ENCODE peak calls at places on chromosomes 12 and 14, in eight cellular contexts. One of them, this sample, is unnamed.

GRCh38 chr12:90978117-90978770 is 23.3 kb upstream of the CCER1 start:
- DNase-seq in heart left ventricle: no peak
- DNase-seq in PC-9: no peak
- DNase-seq in left ventricle myocardium inferior: no peak
- DNase-seq in cardiac muscle cell: peak
- DNase-seq in Peyer's patch: no peak
- DNase-seq in HCT116: peak
- DNase-seq in ascending aorta: no peak
- DNase-seq in this sample: no peak

GRCh38 chr14:95531473-95531872 is 3.4 kb upstream of the GLRX5 start:
- DNase-seq in heart left ventricle: no peak
- DNase-seq in PC-9: peak
- DNase-seq in left ventricle myocardium inferior: no peak
- DNase-seq in cardiac muscle cell: peak
- DNase-seq in Peyer's patch: no peak
- DNase-seq in HCT116: no peak
- DNase-seq in ascending aorta: no peak
- DNase-seq in this sample: no peak

GRCh38 chr14:69226178-69226577 is 33.8 kb upstream of the GALNT16 start:
- DNase-seq in heart left ventricle: peak
- DNase-seq in PC-9: no peak
- DNase-seq in left ventricle myocardium inferior: no peak
- DNase-seq in cardiac muscle cell: peak
- DNase-seq in Peyer's patch: no peak
- DNase-seq in HCT116: no peak
- DNase-seq in ascending aorta: no peak
- DNase-seq in this sample: peak

GRCh38 chr12:1916396-1917171 is 1.9 kb downstream of the CACNA2D4 start:
- DNase-seq in heart left ventricle: peak
- DNase-seq in PC-9: no peak
- DNase-seq in left ventricle myocardium inferior: peak
- DNase-seq in cardiac muscle cell: peak
- DNase-seq in Peyer's patch: no peak
- DNase-seq in HCT116: no peak
- DNase-seq in ascending aorta: no peak
- DNase-seq in this sample: peak

GRCh38 chr12:31989987-31990386 is 30.8 kb downstream of the RESF1 start:
- DNase-seq in heart left ventricle: no peak
- DNase-seq in PC-9: no peak
- DNase-seq in left ventricle myocardium inferior: no peak
- DNase-seq in cardiac muscle cell: peak
- DNase-seq in Peyer's patch: no peak
- DNase-seq in HCT116: no peak
- DNase-seq in ascending aorta: no peak
- DNase-seq in this sample: no peak

GRCh38 chr14:47392351-47392750 is 283.1 kb downstream of the MDGA2 start:
- DNase-seq in heart left ventricle: no peak
- DNase-seq in PC-9: no peak
- DNase-seq in left ventricle myocardium inferior: no peak
- DNase-seq in cardiac muscle cell: no peak
- DNase-seq in Peyer's patch: no peak
- DNase-seq in HCT116: no peak
- DNase-seq in ascending aorta: no peak
- DNase-seq in this sample: no peak

GRCh38 chr12:49553512-49554088 is 14.3 kb downstream of the MCRS1 start:
- DNase-seq in heart left ventricle: no peak
- DNase-seq in PC-9: peak
- DNase-seq in left ventricle myocardium inferior: no peak
- DNase-seq in cardiac muscle cell: no peak
- DNase-seq in Peyer's patch: no peak
- DNase-seq in HCT116: peak
- DNase-seq in ascending aorta: no peak
- DNase-seq in this sample: no peak

GRCh38 chr12:18101043-18101442 is 11.1 kb upstream of the RERGL start:
- DNase-seq in heart left ventricle: no peak
- DNase-seq in PC-9: no peak
- DNase-seq in left ventricle myocardium inferior: no peak
- DNase-seq in cardiac muscle cell: no peak
- DNase-seq in Peyer's patch: no peak
- DNase-seq in HCT116: no peak
- DNase-seq in ascending aorta: no peak
- DNase-seq in this sample: no peak

GRCh38 chr12:77788231-77789168 is 42.2 kb upstream of the NAV3 start:
- DNase-seq in heart left ventricle: no peak
- DNase-seq in PC-9: no peak
- DNase-seq in left ventricle myocardium inferior: no peak
- DNase-seq in cardiac muscle cell: no peak
- DNase-seq in Peyer's patch: no peak
- DNase-seq in HCT116: no peak
- DNase-seq in ascending aorta: no peak
- DNase-seq in this sample: no peak

GRCh38 chr12:41140117-41140516 is 48.0 kb upstream of the PDZRN4 start:
- DNase-seq in heart left ventricle: no peak
- DNase-seq in PC-9: no peak
- DNase-seq in left ventricle myocardium inferior: no peak
- DNase-seq in cardiac muscle cell: no peak
- DNase-seq in Peyer's patch: no peak
- DNase-seq in HCT116: no peak
- DNase-seq in ascending aorta: no peak
- DNase-seq in this sample: no peak

GRCh38 chr12:85603556-85603955 is 232.7 kb downstream of the RASSF9 start:
- DNase-seq in heart left ventricle: no peak
- DNase-seq in PC-9: no peak
- DNase-seq in left ventricle myocardium inferior: no peak
- DNase-seq in cardiac muscle cell: no peak
- DNase-seq in Peyer's patch: no peak
- DNase-seq in HCT116: no peak
- DNase-seq in ascending aorta: no peak
- DNase-seq in this sample: no peak

GRCh38 chr12:40672650-40673319 is 19.5 kb upstream of the CNTN1 start:
- DNase-seq in heart left ventricle: no peak
- DNase-seq in PC-9: no peak
- DNase-seq in left ventricle myocardium inferior: no peak
- DNase-seq in cardiac muscle cell: no peak
- DNase-seq in Peyer's patch: no peak
- DNase-seq in HCT116: no peak
- DNase-seq in ascending aorta: no peak
- DNase-seq in this sample: no peak

GRCh38 chr12:123115409-123116111 is 35.3 kb downstream of the PITPNM2 start:
- DNase-seq in heart left ventricle: peak
- DNase-seq in PC-9: no peak
- DNase-seq in left ventricle myocardium inferior: peak
- DNase-seq in cardiac muscle cell: peak
- DNase-seq in Peyer's patch: peak
- DNase-seq in HCT116: no peak
- DNase-seq in ascending aorta: peak
- DNase-seq in this sample: peak

GRCh38 chr14:61923348-61923747 is 161.1 kb downstream of the SNAPC1 start:
- DNase-seq in heart left ventricle: no peak
- DNase-seq in PC-9: no peak
- DNase-seq in left ventricle myocardium inferior: no peak
- DNase-seq in cardiac muscle cell: peak
- DNase-seq in Peyer's patch: no peak
- DNase-seq in HCT116: no peak
- DNase-seq in ascending aorta: no peak
- DNase-seq in this sample: no peak

GRCh38 chr12:92469837-92470236 is 233.0 kb upstream of the PLEKHG7 start:
- DNase-seq in heart left ventricle: peak
- DNase-seq in PC-9: no peak
- DNase-seq in left ventricle myocardium inferior: peak
- DNase-seq in cardiac muscle cell: peak
- DNase-seq in Peyer's patch: no peak
- DNase-seq in HCT116: no peak
- DNase-seq in ascending aorta: no peak
- DNase-seq in this sample: peak

GRCh38 chr12:91249059-91250055 is 66.7 kb upstream of the DCN start:
- DNase-seq in heart left ventricle: no peak
- DNase-seq in PC-9: no peak
- DNase-seq in left ventricle myocardium inferior: no peak
- DNase-seq in cardiac muscle cell: peak
- DNase-seq in Peyer's patch: no peak
- DNase-seq in HCT116: no peak
- DNase-seq in ascending aorta: no peak
- DNase-seq in this sample: no peak

GRCh38 chr14:55832974-55833373 is 253.0 kb downstream of the KTN1 start:
- DNase-seq in heart left ventricle: no peak
- DNase-seq in PC-9: no peak
- DNase-seq in left ventricle myocardium inferior: no peak
- DNase-seq in cardiac muscle cell: no peak
- DNase-seq in Peyer's patch: no peak
- DNase-seq in HCT116: no peak
- DNase-seq in ascending aorta: no peak
- DNase-seq in this sample: no peak

GRCh38 chr12:107325075-107325474 is 231.7 kb upstream of the CRY1 start:
- DNase-seq in heart left ventricle: no peak
- DNase-seq in PC-9: no peak
- DNase-seq in left ventricle myocardium inferior: no peak
- DNase-seq in cardiac muscle cell: no peak
- DNase-seq in Peyer's patch: no peak
- DNase-seq in HCT116: no peak
- DNase-seq in ascending aorta: no peak
- DNase-seq in this sample: no peak

GRCh38 chr14:78022059-78022458 is 148.1 kb upstream of the NRXN3 start:
- DNase-seq in heart left ventricle: peak
- DNase-seq in PC-9: peak
- DNase-seq in left ventricle myocardium inferior: peak
- DNase-seq in cardiac muscle cell: peak
- DNase-seq in Peyer's patch: peak
- DNase-seq in HCT116: peak
- DNase-seq in ascending aorta: no peak
- DNase-seq in this sample: peak

GRCh38 chr12:92141585-92142244 is 3.9 kb downstream of the BTG1 start:
- DNase-seq in heart left ventricle: no peak
- DNase-seq in PC-9: no peak
- DNase-seq in left ventricle myocardium inferior: no peak
- DNase-seq in cardiac muscle cell: no peak
- DNase-seq in Peyer's patch: no peak
- DNase-seq in HCT116: no peak
- DNase-seq in ascending aorta: no peak
- DNase-seq in this sample: no peak

GRCh38 chr14:90626550-90626949 is 189.7 kb downstream of the TTC7B start:
- DNase-seq in heart left ventricle: no peak
- DNase-seq in PC-9: no peak
- DNase-seq in left ventricle myocardium inferior: no peak
- DNase-seq in cardiac muscle cell: no peak
- DNase-seq in Peyer's patch: no peak
- DNase-seq in HCT116: no peak
- DNase-seq in ascending aorta: no peak
- DNase-seq in this sample: no peak

GRCh38 chr12:14216405-14217294 is 148.8 kb upstream of the ATF7IP start:
- DNase-seq in heart left ventricle: no peak
- DNase-seq in PC-9: no peak
- DNase-seq in left ventricle myocardium inferior: no peak
- DNase-seq in cardiac muscle cell: peak
- DNase-seq in Peyer's patch: no peak
- DNase-seq in HCT116: no peak
- DNase-seq in ascending aorta: no peak
- DNase-seq in this sample: no peak

GRCh38 chr14:54919330-54919729 is 16.7 kb upstream of the GCH1 start:
- DNase-seq in heart left ventricle: no peak
- DNase-seq in PC-9: no peak
- DNase-seq in left ventricle myocardium inferior: no peak
- DNase-seq in cardiac muscle cell: no peak
- DNase-seq in Peyer's patch: no peak
- DNase-seq in HCT116: no peak
- DNase-seq in ascending aorta: no peak
- DNase-seq in this sample: no peak

GRCh38 chr12:88844426-88844825 is 264.2 kb upstream of the KITLG start:
- DNase-seq in heart left ventricle: no peak
- DNase-seq in PC-9: no peak
- DNase-seq in left ventricle myocardium inferior: no peak
- DNase-seq in cardiac muscle cell: no peak
- DNase-seq in Peyer's patch: no peak
- DNase-seq in HCT116: no peak
- DNase-seq in ascending aorta: no peak
- DNase-seq in this sample: no peak

GRCh38 chr12:88839486-88839885 is 259.2 kb upstream of the KITLG start:
- DNase-seq in heart left ventricle: no peak
- DNase-seq in PC-9: no peak
- DNase-seq in left ventricle myocardium inferior: no peak
- DNase-seq in cardiac muscle cell: no peak
- DNase-seq in Peyer's patch: no peak
- DNase-seq in HCT116: no peak
- DNase-seq in ascending aorta: no peak
- DNase-seq in this sample: no peak

GRCh38 chr12:88842314-88842713 is 262.0 kb upstream of the KITLG start:
- DNase-seq in heart left ventricle: no peak
- DNase-seq in PC-9: no peak
- DNase-seq in left ventricle myocardium inferior: no peak
- DNase-seq in cardiac muscle cell: no peak
- DNase-seq in Peyer's patch: no peak
- DNase-seq in HCT116: no peak
- DNase-seq in ascending aorta: no peak
- DNase-seq in this sample: no peak
- H3K27ac ChIP-seq in heart left ventricle: no peak
- H3K27ac ChIP-seq in PC-9: no peak
- H3K27ac ChIP-seq in left ventricle myocardium inferior: no peak
- H3K27ac ChIP-seq in cardiac muscle cell: no peak
- H3K27ac ChIP-seq in Peyer's patch: no peak
- H3K27ac ChIP-seq in HCT116: no peak
- H3K27ac ChIP-seq in ascending aorta: no peak
- H3K27ac ChIP-seq in this sample: no peak

GRCh38 chr14:89386214-89386886 is 30.7 kb downstream of the FOXN3 start:
- DNase-seq in heart left ventricle: no peak
- DNase-seq in PC-9: no peak
- DNase-seq in left ventricle myocardium inferior: no peak
- DNase-seq in cardiac muscle cell: no peak
- DNase-seq in Peyer's patch: no peak
- DNase-seq in HCT116: no peak
- DNase-seq in ascending aorta: no peak
- DNase-seq in this sample: peak
- H3K27ac ChIP-seq in heart left ventricle: peak
- H3K27ac ChIP-seq in PC-9: no peak
- H3K27ac ChIP-seq in left ventricle myocardium inferior: peak
- H3K27ac ChIP-seq in cardiac muscle cell: peak
- H3K27ac ChIP-seq in Peyer's patch: peak
- H3K27ac ChIP-seq in HCT116: no peak
- H3K27ac ChIP-seq in ascending aorta: peak
- H3K27ac ChIP-seq in this sample: peak

DNA sequence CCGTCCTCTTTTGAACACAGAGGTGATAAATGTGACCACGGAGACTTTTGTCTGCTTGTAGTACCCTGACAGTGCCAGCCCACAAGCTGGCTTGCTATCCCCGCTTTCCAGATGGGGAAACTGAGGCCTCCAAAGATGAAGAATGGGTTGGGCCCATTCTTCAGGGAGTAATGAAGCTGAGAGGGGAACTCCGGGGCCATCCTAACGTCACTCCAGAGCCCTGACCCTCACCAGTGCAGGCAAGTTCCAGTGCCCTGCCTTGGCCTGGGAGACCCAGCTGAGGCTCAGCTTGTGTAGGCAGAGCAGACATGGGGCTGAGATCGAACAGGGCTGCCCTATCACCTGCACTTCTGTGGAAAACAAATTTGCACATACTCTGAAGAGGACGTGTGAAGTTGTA is 277.1 kb downstream of the DPF3 start:
- DNase-seq in heart left ventricle: no peak
- DNase-seq in PC-9: no peak
- DNase-seq in left ventricle myocardium inferior: no peak
- DNase-seq in cardiac muscle cell: no peak
- DNase-seq in Peyer's patch: no peak
- DNase-seq in HCT116: no peak
- DNase-seq in ascending aorta: no peak
- DNase-seq in this sample: no peak
- H3K27ac ChIP-seq in heart left ventricle: peak
- H3K27ac ChIP-seq in PC-9: no peak
- H3K27ac ChIP-seq in left ventricle myocardium inferior: peak
- H3K27ac ChIP-seq in cardiac muscle cell: peak
- H3K27ac ChIP-seq in Peyer's patch: no peak
- H3K27ac ChIP-seq in HCT116: no peak
- H3K27ac ChIP-seq in ascending aorta: peak
- H3K27ac ChIP-seq in this sample: peak

GRCh38 chr12:116152268-116152667 is 125.2 kb downstream of the MED13L start:
- DNase-seq in heart left ventricle: no peak
- DNase-seq in PC-9: no peak
- DNase-seq in left ventricle myocardium inferior: no peak
- DNase-seq in cardiac muscle cell: peak
- DNase-seq in Peyer's patch: no peak
- DNase-seq in HCT116: no peak
- DNase-seq in ascending aorta: no peak
- DNase-seq in this sample: no peak
- H3K27ac ChIP-seq in heart left ventricle: no peak
- H3K27ac ChIP-seq in PC-9: no peak
- H3K27ac ChIP-seq in left ventricle myocardium inferior: no peak
- H3K27ac ChIP-seq in cardiac muscle cell: peak
- H3K27ac ChIP-seq in Peyer's patch: no peak
- H3K27ac ChIP-seq in HCT116: no peak
- H3K27ac ChIP-seq in ascending aorta: no peak
- H3K27ac ChIP-seq in this sample: no peak

This sample was measured in right cardiac atrium.